ENCODE peak calls at places on chromosome 22, in six cellular contexts. Y, N, P, C, F and A are unnamed samples.

GRCh38 chr22:31337178-31337577 is 9.0 kb downstream of the PATZ1 start:
- DNase-seq in Y (no peak), N (no peak), P (no peak), C (no peak), F (no peak), A (no peak)

GRCh38 chr22:43287441-43287840 is 55.7 kb downstream of the SCUBE1 start:
- DNase-seq in Y (no peak), N (no peak), P (no peak), C (no peak), F (no peak), A (no peak)

GRCh38 chr22:20239063-20239950 is 28.8 kb downstream of the RTN4R start:
- DNase-seq in Y (no peak), N (no peak), P (no peak), C (peak), F (no peak), A (no peak)

GRCh38 chr22:49365910-49366309 is 461.8 kb downstream of the BRD1 start:
- DNase-seq in Y (no peak), N (no peak), P (no peak), C (no peak), F (no peak), A (no peak)

GRCh38 chr22:42841444-42841843 is 15.6 kb downstream of the ARFGAP3 start:
- DNase-seq in Y (no peak), N (no peak), P (no peak), C (no peak), F (no peak), A (no peak)

GRCh38 chr22:22945195-22945594 is 57.6 kb downstream of the IGLL5 start:
- DNase-seq in Y (no peak), N (no peak), P (no peak), C (peak), F (no peak), A (no peak)

GRCh38 chr22:24289138-24289537 is 18.5 kb downstream of the SPECC1L start:
- DNase-seq in Y (no peak), N (no peak), P (no peak), C (no peak), F (no peak), A (no peak)

GRCh38 chr22:33832558-33833151 is 87.6 kb downstream of the LARGE1 start:
- DNase-seq in Y (no peak), N (no peak), P (no peak), C (no peak), F (no peak), A (no peak)

GRCh38 chr22:43439368-43440102 is 27.7 kb downstream of the MPPED1 start:
- DNase-seq in Y (no peak), N (no peak), P (no peak), C (no peak), F (no peak), A (no peak)

GRCh38 chr22:30435674-30436126 is 10.1 kb downstream of the MTFP1 start:
- DNase-seq in Y (no peak), N (peak), P (no peak), C (peak), F (no peak), A (peak)

GRCh38 chr22:30186048-30186447 is 60.5 kb downstream of the LIF start:
- DNase-seq in Y (no peak), N (no peak), P (no peak), C (no peak), F (no peak), A (no peak)

GRCh38 chr22:23520875-23521441 is 59.1 kb downstream of the IGLL1 start:
- DNase-seq in Y (no peak), N (no peak), P (no peak), C (no peak), F (no peak), A (no peak)

GRCh38 chr22:47586946-47587345 is 824.5 kb downstream of the TBC1D22A start:
- DNase-seq in Y (no peak), N (no peak), P (no peak), C (no peak), F (no peak), A (no peak)

GRCh38 chr22:49359061-49359460 is 468.6 kb downstream of the BRD1 start:
- DNase-seq in Y (no peak), N (no peak), P (no peak), C (no peak), F (no peak), A (no peak)

GRCh38 chr22:20298110-20298802 is 21.6 kb downstream of the DGCR6L start:
- DNase-seq in Y (no peak), N (no peak), P (peak), C (no peak), F (peak), A (no peak)

GRCh38 chr22:30425327-30425615 is 297 bp upstream of the MTFP1 start:
- DNase-seq in Y (no peak), N (no peak), P (no peak), C (no peak), F (no peak), A (no peak)

GRCh38 chr22:17596226-17596625 is 32.3 kb downstream of the ATP6V1E1 start:
- DNase-seq in Y (no peak), N (no peak), P (no peak), C (no peak), F (no peak), A (no peak)

GRCh38 chr22:22752556-22753477 is 108.4 kb downstream of the GGTLC2 start:
- DNase-seq in Y (no peak), N (no peak), P (no peak), C (no peak), F (no peak), A (no peak)

GRCh38 chr22:42297778-42298177 is 27.3 kb upstream of the TCF20 start:
- DNase-seq in Y (no peak), N (no peak), P (no peak), C (no peak), F (no peak), A (no peak)

GRCh38 chr22:26945565-26945964 is 288.2 kb downstream of the MIAT start:
- DNase-seq in Y (no peak), N (no peak), P (no peak), C (no peak), F (no peak), A (no peak)

GRCh38 chr22:20585640-20586402 is 78.4 kb downstream of the MED15 start:
- DNase-seq in Y (peak), N (no peak), P (no peak), C (no peak), F (no peak), A (no peak)

GRCh38 chr22:32661296-32661695 is 140.2 kb upstream of the TIMP3 start:
- DNase-seq in Y (no peak), N (no peak), P (no peak), C (peak), F (no peak), A (no peak)

GRCh38 chr22:19290400-19291217 is 910 bp downstream of the CLTCL1 start:
- DNase-seq in Y (no peak), N (no peak), P (peak), C (no peak), F (peak), A (peak)

GRCh38 chr22:50481440-50482106 is at the start of gene ADM2:
- DNase-seq in Y (peak), N (peak), P (peak), C (peak), F (peak), A (peak)

GRCh38 chr22:27240298-27240885 is 561.2 kb downstream of the MN1 start:
- DNase-seq in Y (no peak), N (no peak), P (no peak), C (no peak), F (no peak), A (no peak)

GRCh38 chr22:34278121-34278520 is 357.8 kb upstream of the LARGE1 start:
- DNase-seq in Y (no peak), N (no peak), P (no peak), C (no peak), F (no peak), A (no peak)

GRCh38 chr22:36852056-36852973 is 8.5 kb upstream of the NCF4 start:
- DNase-seq in Y (no peak), N (no peak), P (no peak), C (no peak), F (no peak), A (no peak)

GRCh38 chr22:36855478-36855877 is 5.3 kb upstream of the NCF4 start:
- DNase-seq in Y (no peak), N (no peak), P (no peak), C (no peak), F (no peak), A (no peak)

GRCh38 chr22:36850682-36851081 is 10.1 kb upstream of the NCF4 start:
- DNase-seq in Y (no peak), N (no peak), P (no peak), C (no peak), F (no peak), A (no peak)

GRCh38 chr22:36856121-36856791 is 4.5 kb upstream of the NCF4 start:
- DNase-seq in Y (peak), N (peak), P (peak), C (peak), F (peak), A (peak)

GRCh38 chr22:36853407-36854099 is 7.3 kb upstream of the NCF4 start:
- DNase-seq in Y (no peak), N (peak), P (peak), C (peak), F (peak), A (peak)
- TF ChIP-seq CTCF in Y (peak), N (peak), P (peak), C (peak), F (peak), A (peak)

GRCh38 chr22:38298312-38299000 is 18.8 kb downstream of the CSNK1E start:
- DNase-seq in Y (no peak), N (no peak), P (peak), C (no peak), F (peak), A (peak)
- TF ChIP-seq CTCF in Y (no peak), N (peak), P (peak), C (peak), F (peak), A (peak)

GRCh38 chr22:46358766-46359165 is 23.3 kb downstream of the TRMU start:
- DNase-seq in Y (no peak), N (no peak), P (no peak), C (no peak), F (no peak), A (no peak)

GRCh38 chr22:46357711-46358505 is 22.4 kb downstream of the TRMU start:
- DNase-seq in Y (no peak), N (no peak), P (no peak), C (no peak), F (no peak), A (no peak)

GRCh38 chr22:46356496-46357185 is 21.1 kb downstream of the TRMU start:
- DNase-seq in Y (no peak), N (no peak), P (no peak), C (peak), F (no peak), A (no peak)

GRCh38 chr22:46355996-46356471 is 20.5 kb downstream of the TRMU start:
- DNase-seq in Y (no peak), N (no peak), P (no peak), C (peak), F (no peak), A (no peak)

DNA sequence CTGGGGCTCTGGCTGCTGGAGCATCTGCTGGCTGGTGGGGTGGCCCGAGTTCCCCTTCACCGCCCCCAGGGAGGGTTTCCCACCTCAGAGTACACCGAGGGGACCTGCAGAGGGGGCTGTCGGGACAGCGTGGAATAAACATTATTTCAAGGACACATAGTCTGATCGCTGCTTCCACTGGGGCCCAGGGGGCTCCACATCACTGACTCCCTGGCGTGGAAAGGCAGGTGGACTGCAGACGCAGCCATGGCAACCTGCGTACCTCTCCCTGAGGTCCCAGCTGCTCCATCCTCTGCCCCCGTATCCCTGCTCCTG is 21.6 kb downstream of the TRMU start:
- DNase-seq in Y (no peak), N (no peak), P (no peak), C (no peak), F (no peak), A (no peak)
- TF ChIP-seq CTCF in Y (no peak), N (no peak), P (no peak), C (no peak), F (no peak), A (no peak)

GRCh38 chr22:44444341-44445306 is 53.4 kb downstream of the RTL6 start:
- DNase-seq in Y (no peak), N (no peak), P (peak), C (no peak), F (peak), A (no peak)
- TF ChIP-seq CTCF in Y (no peak), N (no peak), P (peak), C (no peak), F (peak), A (no peak)